ENCODE peak calls at places on chromosomes 2 and 18, in ten cellular contexts. One of them, this sample, is unnamed.

GRCh38 chr2:19021100-19021476 is 337.3 kb downstream of the OSR1 start:
- DNase-seq in naive thymus-derived CD4-positive, alpha-beta T cell: no peak
- DNase-seq in HepG2: peak
- DNase-seq in stomach: no peak
- DNase-seq in IMR-90: peak
- DNase-seq in spleen: no peak
- DNase-seq in A673: no peak
- DNase-seq in upper lobe of right lung: no peak
- DNase-seq in CD4-positive, CD25-positive, alpha-beta regulatory T cell: no peak
- DNase-seq in tibial nerve: no peak
- DNase-seq in this sample: no peak

GRCh38 chr18:56139792-56140254 is 498.6 kb downstream of the TXNL1 start:
- DNase-seq in upper lobe of right lung: peak
- DNase-seq in stomach: peak
- DNase-seq in tibial nerve: no peak
- DNase-seq in A673: no peak
- DNase-seq in IMR-90: peak
- DNase-seq in spleen: no peak
- DNase-seq in naive thymus-derived CD4-positive, alpha-beta T cell: no peak
- DNase-seq in CD4-positive, CD25-positive, alpha-beta regulatory T cell: no peak
- DNase-seq in HepG2: no peak
- DNase-seq in this sample: peak

GRCh38 chr2:111617804-111618576 is 266.0 kb downstream of the ANAPC1 start:
- DNase-seq in IMR-90: no peak
- DNase-seq in spleen: no peak
- DNase-seq in stomach: no peak
- DNase-seq in tibial nerve: peak
- DNase-seq in naive thymus-derived CD4-positive, alpha-beta T cell: no peak
- DNase-seq in upper lobe of right lung: no peak
- DNase-seq in HepG2: peak
- DNase-seq in CD4-positive, CD25-positive, alpha-beta regulatory T cell: no peak
- DNase-seq in A673: no peak
- DNase-seq in this sample: peak

GRCh38 chr2:25491966-25492532 is 150.3 kb upstream of the DNMT3A start:
- DNase-seq in naive thymus-derived CD4-positive, alpha-beta T cell: no peak
- DNase-seq in CD4-positive, CD25-positive, alpha-beta regulatory T cell: no peak
- DNase-seq in A673: peak
- DNase-seq in stomach: no peak
- DNase-seq in spleen: no peak
- DNase-seq in IMR-90: peak
- DNase-seq in upper lobe of right lung: no peak
- DNase-seq in HepG2: peak
- DNase-seq in tibial nerve: no peak
- DNase-seq in this sample: no peak

GRCh38 chr18:12336251-12336650 is 28.2 kb downstream of the TUBB6 start:
- DNase-seq in CD4-positive, CD25-positive, alpha-beta regulatory T cell: no peak
- DNase-seq in HepG2: no peak
- DNase-seq in IMR-90: no peak
- DNase-seq in spleen: no peak
- DNase-seq in A673: no peak
- DNase-seq in upper lobe of right lung: no peak
- DNase-seq in stomach: no peak
- DNase-seq in naive thymus-derived CD4-positive, alpha-beta T cell: no peak
- DNase-seq in tibial nerve: no peak
- DNase-seq in this sample: no peak

GRCh38 chr2:99787011-99787410 is 297.2 kb upstream of the REV1 start:
- DNase-seq in stomach: no peak
- DNase-seq in tibial nerve: no peak
- DNase-seq in naive thymus-derived CD4-positive, alpha-beta T cell: no peak
- DNase-seq in A673: no peak
- DNase-seq in CD4-positive, CD25-positive, alpha-beta regulatory T cell: no peak
- DNase-seq in spleen: no peak
- DNase-seq in upper lobe of right lung: no peak
- DNase-seq in HepG2: no peak
- DNase-seq in IMR-90: no peak
- DNase-seq in this sample: no peak

GRCh38 chr2:196675963-196676362 is 36.4 kb downstream of the CCDC150 start:
- DNase-seq in CD4-positive, CD25-positive, alpha-beta regulatory T cell: no peak
- DNase-seq in upper lobe of right lung: no peak
- DNase-seq in IMR-90: no peak
- DNase-seq in stomach: no peak
- DNase-seq in naive thymus-derived CD4-positive, alpha-beta T cell: no peak
- DNase-seq in tibial nerve: no peak
- DNase-seq in spleen: no peak
- DNase-seq in HepG2: no peak
- DNase-seq in A673: no peak
- DNase-seq in this sample: no peak

GRCh38 chr2:30862054-30862651 is 54.9 kb upstream of the CAPN13 start:
- DNase-seq in stomach: peak
- DNase-seq in naive thymus-derived CD4-positive, alpha-beta T cell: peak
- DNase-seq in IMR-90: peak
- DNase-seq in upper lobe of right lung: no peak
- DNase-seq in spleen: no peak
- DNase-seq in tibial nerve: no peak
- DNase-seq in CD4-positive, CD25-positive, alpha-beta regulatory T cell: peak
- DNase-seq in HepG2: peak
- DNase-seq in A673: peak
- DNase-seq in this sample: peak

GRCh38 chr2:133652407-133652806 is 84.1 kb upstream of the NCKAP5 start:
- DNase-seq in stomach: no peak
- DNase-seq in upper lobe of right lung: no peak
- DNase-seq in HepG2: no peak
- DNase-seq in spleen: no peak
- DNase-seq in tibial nerve: no peak
- DNase-seq in CD4-positive, CD25-positive, alpha-beta regulatory T cell: no peak
- DNase-seq in IMR-90: peak
- DNase-seq in naive thymus-derived CD4-positive, alpha-beta T cell: no peak
- DNase-seq in A673: no peak
- DNase-seq in this sample: no peak

GRCh38 chr18:62337336-62337735 is 12.2 kb downstream of the TNFRSF11A start:
- DNase-seq in HepG2: no peak
- DNase-seq in CD4-positive, CD25-positive, alpha-beta regulatory T cell: no peak
- DNase-seq in stomach: no peak
- DNase-seq in naive thymus-derived CD4-positive, alpha-beta T cell: no peak
- DNase-seq in upper lobe of right lung: no peak
- DNase-seq in spleen: no peak
- DNase-seq in tibial nerve: no peak
- DNase-seq in A673: no peak
- DNase-seq in IMR-90: no peak
- DNase-seq in this sample: no peak

GRCh38 chr18:22171263-22171838 is 2.0 kb downstream of the GATA6 start:
- DNase-seq in spleen: no peak
- DNase-seq in upper lobe of right lung: peak
- DNase-seq in HepG2: no peak
- DNase-seq in IMR-90: no peak
- DNase-seq in CD4-positive, CD25-positive, alpha-beta regulatory T cell: no peak
- DNase-seq in stomach: no peak
- DNase-seq in A673: no peak
- DNase-seq in naive thymus-derived CD4-positive, alpha-beta T cell: no peak
- DNase-seq in tibial nerve: no peak
- DNase-seq in this sample: no peak

GRCh38 chr2:69701100-69701945 is 40.6 kb upstream of the ANXA4 start:
- DNase-seq in IMR-90: no peak
- DNase-seq in tibial nerve: no peak
- DNase-seq in CD4-positive, CD25-positive, alpha-beta regulatory T cell: no peak
- DNase-seq in naive thymus-derived CD4-positive, alpha-beta T cell: no peak
- DNase-seq in spleen: no peak
- DNase-seq in HepG2: no peak
- DNase-seq in stomach: no peak
- DNase-seq in A673: no peak
- DNase-seq in upper lobe of right lung: no peak
- DNase-seq in this sample: no peak

GRCh38 chr18:45083456-45083855 is 402.8 kb downstream of the SETBP1 start:
- DNase-seq in IMR-90: no peak
- DNase-seq in naive thymus-derived CD4-positive, alpha-beta T cell: no peak
- DNase-seq in tibial nerve: no peak
- DNase-seq in upper lobe of right lung: no peak
- DNase-seq in stomach: no peak
- DNase-seq in A673: no peak
- DNase-seq in HepG2: no peak
- DNase-seq in spleen: no peak
- DNase-seq in CD4-positive, CD25-positive, alpha-beta regulatory T cell: no peak
- DNase-seq in this sample: no peak

GRCh38 chr2:127705281-127706065 is 4.2 kb downstream of the SFT2D3 start:
- DNase-seq in A673: no peak
- DNase-seq in naive thymus-derived CD4-positive, alpha-beta T cell: no peak
- DNase-seq in tibial nerve: no peak
- DNase-seq in upper lobe of right lung: no peak
- DNase-seq in stomach: no peak
- DNase-seq in spleen: no peak
- DNase-seq in IMR-90: peak
- DNase-seq in CD4-positive, CD25-positive, alpha-beta regulatory T cell: no peak
- DNase-seq in HepG2: no peak
- DNase-seq in this sample: no peak

GRCh38 chr2:74297391-74297790 is 45.8 kb downstream of the SLC4A5 start:
- DNase-seq in upper lobe of right lung: no peak
- DNase-seq in spleen: no peak
- DNase-seq in HepG2: no peak
- DNase-seq in CD4-positive, CD25-positive, alpha-beta regulatory T cell: no peak
- DNase-seq in A673: no peak
- DNase-seq in naive thymus-derived CD4-positive, alpha-beta T cell: no peak
- DNase-seq in IMR-90: no peak
- DNase-seq in tibial nerve: no peak
- DNase-seq in stomach: no peak
- DNase-seq in this sample: no peak

GRCh38 chr2:128595763-128596452 is 277.2 kb upstream of the HS6ST1 start:
- DNase-seq in A673: no peak
- DNase-seq in naive thymus-derived CD4-positive, alpha-beta T cell: no peak
- DNase-seq in tibial nerve: no peak
- DNase-seq in IMR-90: no peak
- DNase-seq in stomach: peak
- DNase-seq in HepG2: no peak
- DNase-seq in spleen: no peak
- DNase-seq in CD4-positive, CD25-positive, alpha-beta regulatory T cell: no peak
- DNase-seq in upper lobe of right lung: no peak
- DNase-seq in this sample: no peak

GRCh38 chr2:235638541-235639192 is 144.8 kb downstream of the AGAP1 start:
- DNase-seq in stomach: no peak
- DNase-seq in CD4-positive, CD25-positive, alpha-beta regulatory T cell: no peak
- DNase-seq in A673: no peak
- DNase-seq in tibial nerve: no peak
- DNase-seq in spleen: no peak
- DNase-seq in HepG2: no peak
- DNase-seq in IMR-90: no peak
- DNase-seq in naive thymus-derived CD4-positive, alpha-beta T cell: no peak
- DNase-seq in upper lobe of right lung: no peak
- DNase-seq in this sample: no peak

GRCh38 chr18:7325126-7325430 is 94.2 kb downstream of the LRRC30 start:
- DNase-seq in HepG2: no peak
- DNase-seq in upper lobe of right lung: no peak
- DNase-seq in tibial nerve: no peak
- DNase-seq in spleen: no peak
- DNase-seq in IMR-90: no peak
- DNase-seq in CD4-positive, CD25-positive, alpha-beta regulatory T cell: no peak
- DNase-seq in A673: no peak
- DNase-seq in naive thymus-derived CD4-positive, alpha-beta T cell: no peak
- DNase-seq in stomach: no peak
- DNase-seq in this sample: no peak

GRCh38 chr2:135819211-135819610 is 17.8 kb downstream of the LCT start:
- DNase-seq in stomach: no peak
- DNase-seq in CD4-positive, CD25-positive, alpha-beta regulatory T cell: no peak
- DNase-seq in tibial nerve: no peak
- DNase-seq in spleen: no peak
- DNase-seq in naive thymus-derived CD4-positive, alpha-beta T cell: peak
- DNase-seq in IMR-90: peak
- DNase-seq in HepG2: peak
- DNase-seq in upper lobe of right lung: no peak
- DNase-seq in A673: peak
- DNase-seq in this sample: no peak

GRCh38 chr2:215660687-215661086 is 224.8 kb upstream of the FN1 start:
- DNase-seq in CD4-positive, CD25-positive, alpha-beta regulatory T cell: no peak
- DNase-seq in upper lobe of right lung: no peak
- DNase-seq in naive thymus-derived CD4-positive, alpha-beta T cell: no peak
- DNase-seq in IMR-90: peak
- DNase-seq in spleen: no peak
- DNase-seq in stomach: no peak
- DNase-seq in A673: no peak
- DNase-seq in tibial nerve: no peak
- DNase-seq in HepG2: no peak
- DNase-seq in this sample: no peak
- H3K27ac ChIP-seq in CD4-positive, CD25-positive, alpha-beta regulatory T cell: no peak
- H3K27ac ChIP-seq in upper lobe of right lung: no peak
- H3K27ac ChIP-seq in naive thymus-derived CD4-positive, alpha-beta T cell: no peak
- H3K27ac ChIP-seq in IMR-90: peak
- H3K27ac ChIP-seq in spleen: no peak
- H3K27ac ChIP-seq in stomach: no peak
- H3K27ac ChIP-seq in A673: no peak
- H3K27ac ChIP-seq in tibial nerve: no peak
- H3K27ac ChIP-seq in HepG2: no peak
- H3K27ac ChIP-seq in this sample: no peak

GRCh38 chr2:229388746-229389145 is 117.7 kb upstream of the PID1 start:
- DNase-seq in CD4-positive, CD25-positive, alpha-beta regulatory T cell: no peak
- DNase-seq in upper lobe of right lung: no peak
- DNase-seq in spleen: no peak
- DNase-seq in IMR-90: no peak
- DNase-seq in HepG2: no peak
- DNase-seq in A673: no peak
- DNase-seq in naive thymus-derived CD4-positive, alpha-beta T cell: no peak
- DNase-seq in tibial nerve: no peak
- DNase-seq in stomach: no peak
- DNase-seq in this sample: no peak
- H3K27ac ChIP-seq in CD4-positive, CD25-positive, alpha-beta regulatory T cell: no peak
- H3K27ac ChIP-seq in upper lobe of right lung: no peak
- H3K27ac ChIP-seq in spleen: no peak
- H3K27ac ChIP-seq in IMR-90: no peak
- H3K27ac ChIP-seq in HepG2: no peak
- H3K27ac ChIP-seq in A673: no peak
- H3K27ac ChIP-seq in naive thymus-derived CD4-positive, alpha-beta T cell: no peak
- H3K27ac ChIP-seq in tibial nerve: peak
- H3K27ac ChIP-seq in stomach: no peak
- H3K27ac ChIP-seq in this sample: peak

GRCh38 chr18:79345366-79345765 is 50.4 kb upstream of the NFATC1 start:
- DNase-seq in upper lobe of right lung: no peak
- DNase-seq in spleen: no peak
- DNase-seq in A673: no peak
- DNase-seq in stomach: no peak
- DNase-seq in naive thymus-derived CD4-positive, alpha-beta T cell: no peak
- DNase-seq in IMR-90: no peak
- DNase-seq in tibial nerve: no peak
- DNase-seq in CD4-positive, CD25-positive, alpha-beta regulatory T cell: no peak
- DNase-seq in HepG2: no peak
- DNase-seq in this sample: no peak
- H3K27ac ChIP-seq in upper lobe of right lung: no peak
- H3K27ac ChIP-seq in spleen: no peak
- H3K27ac ChIP-seq in A673: no peak
- H3K27ac ChIP-seq in stomach: no peak
- H3K27ac ChIP-seq in naive thymus-derived CD4-positive, alpha-beta T cell: no peak
- H3K27ac ChIP-seq in IMR-90: no peak
- H3K27ac ChIP-seq in tibial nerve: no peak
- H3K27ac ChIP-seq in CD4-positive, CD25-positive, alpha-beta regulatory T cell: no peak
- H3K27ac ChIP-seq in HepG2: no peak
- H3K27ac ChIP-seq in this sample: no peak

DNA sequence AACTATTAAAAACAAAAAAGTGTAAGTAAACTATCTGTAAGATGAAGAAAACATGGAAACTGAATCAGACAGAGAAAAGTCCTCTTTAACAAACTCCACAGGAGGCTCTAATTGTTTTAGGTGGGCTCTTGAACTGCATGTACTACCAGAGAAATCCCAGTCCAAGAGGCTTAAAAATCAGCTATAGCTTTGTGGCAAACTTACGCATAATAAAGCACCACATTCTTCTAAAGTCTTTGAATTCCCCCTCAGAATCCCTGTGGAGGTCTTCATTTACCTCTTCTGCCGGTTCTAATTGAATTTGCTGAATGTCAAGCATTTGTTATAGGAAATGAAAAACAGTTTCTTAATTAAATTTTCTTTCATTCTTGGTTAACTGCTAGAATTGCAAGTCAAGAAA is 40.8 kb downstream of the CHN1 start:
- DNase-seq in HepG2: no peak
- DNase-seq in A673: peak
- DNase-seq in IMR-90: no peak
- DNase-seq in upper lobe of right lung: no peak
- DNase-seq in naive thymus-derived CD4-positive, alpha-beta T cell: no peak
- DNase-seq in tibial nerve: no peak
- DNase-seq in CD4-positive, CD25-positive, alpha-beta regulatory T cell: no peak
- DNase-seq in stomach: no peak
- DNase-seq in spleen: no peak
- DNase-seq in this sample: no peak
- H3K27ac ChIP-seq in HepG2: no peak
- H3K27ac ChIP-seq in A673: no peak
- H3K27ac ChIP-seq in IMR-90: no peak
- H3K27ac ChIP-seq in upper lobe of right lung: no peak
- H3K27ac ChIP-seq in naive thymus-derived CD4-positive, alpha-beta T cell: no peak
- H3K27ac ChIP-seq in tibial nerve: no peak
- H3K27ac ChIP-seq in CD4-positive, CD25-positive, alpha-beta regulatory T cell: no peak
- H3K27ac ChIP-seq in stomach: no peak
- H3K27ac ChIP-seq in spleen: no peak
- H3K27ac ChIP-seq in this sample: no peak

This sample was measured in left ventricle myocardium inferior.